ENCODE peak calls at places on chromosomes 4 and X, in seven cellular contexts. One of them, this sample, is unnamed.

GRCh38 chr4:115294717-115295116 is 181.3 kb upstream of the NDST4 start:
- DNase-seq in BJ: no peak
- DNase-seq in HepG2: no peak
- DNase-seq in GM06990: no peak
- DNase-seq in NB4: no peak
- DNase-seq in A673: no peak
- DNase-seq in K562: no peak
- DNase-seq in this sample: no peak

GRCh38 chr4:16120720-16121119 is 36.9 kb upstream of the PROM1 start:
- DNase-seq in BJ: no peak
- DNase-seq in HepG2: no peak
- DNase-seq in GM06990: peak
- DNase-seq in NB4: peak
- DNase-seq in A673: no peak
- DNase-seq in K562: no peak
- DNase-seq in this sample: no peak

GRCh38 chr4:162499478-162499877 is 335.7 kb upstream of the FSTL5 start:
- DNase-seq in BJ: no peak
- DNase-seq in HepG2: no peak
- DNase-seq in GM06990: no peak
- DNase-seq in NB4: no peak
- DNase-seq in A673: peak
- DNase-seq in K562: no peak
- DNase-seq in this sample: no peak

GRCh38 chr4:7362341-7362740 is 72.4 kb downstream of the PSAPL1 start:
- DNase-seq in BJ: no peak
- DNase-seq in HepG2: no peak
- DNase-seq in GM06990: no peak
- DNase-seq in NB4: no peak
- DNase-seq in A673: no peak
- DNase-seq in K562: no peak
- DNase-seq in this sample: no peak

GRCh38 chr4:132123870-132124623 is 1025.0 kb upstream of the PCDH10 start:
- DNase-seq in BJ: no peak
- DNase-seq in HepG2: no peak
- DNase-seq in GM06990: no peak
- DNase-seq in NB4: no peak
- DNase-seq in A673: no peak
- DNase-seq in K562: peak
- DNase-seq in this sample: peak

GRCh38 chr4:169583563-169583962 is 28.8 kb downstream of the NEK1 start:
- DNase-seq in BJ: peak
- DNase-seq in HepG2: no peak
- DNase-seq in GM06990: no peak
- DNase-seq in NB4: no peak
- DNase-seq in A673: no peak
- DNase-seq in K562: no peak
- DNase-seq in this sample: no peak

GRCh38 chrX:122591546-122591945 is 592.5 kb upstream of the GRIA3 start:
- DNase-seq in BJ: no peak
- DNase-seq in HepG2: no peak
- DNase-seq in GM06990: no peak
- DNase-seq in NB4: no peak
- DNase-seq in A673: no peak
- DNase-seq in K562: no peak
- DNase-seq in this sample: no peak

GRCh38 chrX:108361316-108361715 is 76.9 kb downstream of the COL4A6 start:
- DNase-seq in BJ: no peak
- DNase-seq in HepG2: no peak
- DNase-seq in GM06990: no peak
- DNase-seq in NB4: no peak
- DNase-seq in A673: no peak
- DNase-seq in K562: no peak
- DNase-seq in this sample: no peak

GRCh38 chr4:48954314-48954713 is 31.8 kb upstream of the CWH43 start:
- DNase-seq in BJ: no peak
- DNase-seq in HepG2: no peak
- DNase-seq in GM06990: no peak
- DNase-seq in NB4: no peak
- DNase-seq in A673: no peak
- DNase-seq in K562: no peak
- DNase-seq in this sample: no peak

GRCh38 chr4:143358923-143359694 is 22.4 kb downstream of the GAB1 start:
- DNase-seq in BJ: peak
- DNase-seq in HepG2: no peak
- DNase-seq in GM06990: no peak
- DNase-seq in NB4: peak
- DNase-seq in A673: peak
- DNase-seq in K562: peak
- DNase-seq in this sample: peak

GRCh38 chr4:61838072-61838471 is 637.9 kb downstream of the ADGRL3 start:
- DNase-seq in BJ: no peak
- DNase-seq in HepG2: no peak
- DNase-seq in GM06990: no peak
- DNase-seq in NB4: no peak
- DNase-seq in A673: no peak
- DNase-seq in K562: no peak
- DNase-seq in this sample: no peak

GRCh38 chrX:30865612-30866011 is 23.4 kb downstream of the TAB3 start:
- DNase-seq in BJ: no peak
- DNase-seq in HepG2: peak
- DNase-seq in GM06990: no peak
- DNase-seq in NB4: no peak
- DNase-seq in A673: no peak
- DNase-seq in K562: no peak
- DNase-seq in this sample: no peak

GRCh38 chr4:153758136-153758535 is 1.7 kb downstream of the RNF175 start:
- DNase-seq in BJ: no peak
- DNase-seq in HepG2: no peak
- DNase-seq in GM06990: no peak
- DNase-seq in NB4: no peak
- DNase-seq in A673: no peak
- DNase-seq in K562: no peak
- DNase-seq in this sample: no peak

GRCh38 chr4:74262522-74262921 is 45.7 kb upstream of the EPGN start:
- DNase-seq in BJ: no peak
- DNase-seq in HepG2: no peak
- DNase-seq in GM06990: no peak
- DNase-seq in NB4: no peak
- DNase-seq in A673: no peak
- DNase-seq in K562: no peak
- DNase-seq in this sample: peak

GRCh38 chrX:119690921-119691716 is 1.8 kb downstream of the SEPTIN6 start:
- DNase-seq in BJ: no peak
- DNase-seq in HepG2: no peak
- DNase-seq in GM06990: no peak
- DNase-seq in NB4: peak
- DNase-seq in A673: peak
- DNase-seq in K562: peak
- DNase-seq in this sample: no peak

GRCh38 chrX:2710496-2710895 is 19.4 kb downstream of the CD99 start:
- DNase-seq in BJ: no peak
- DNase-seq in HepG2: no peak
- DNase-seq in GM06990: no peak
- DNase-seq in NB4: no peak
- DNase-seq in A673: peak
- DNase-seq in K562: no peak
- DNase-seq in this sample: no peak

GRCh38 chrX:137852502-137852901 is 286.6 kb downstream of the ZIC3 start:
- DNase-seq in BJ: no peak
- DNase-seq in HepG2: no peak
- DNase-seq in GM06990: no peak
- DNase-seq in NB4: no peak
- DNase-seq in A673: no peak
- DNase-seq in K562: no peak
- DNase-seq in this sample: no peak

GRCh38 chr4:62193726-62194125 is 993.6 kb downstream of the ADGRL3 start:
- DNase-seq in BJ: no peak
- DNase-seq in HepG2: no peak
- DNase-seq in GM06990: no peak
- DNase-seq in NB4: no peak
- DNase-seq in A673: no peak
- DNase-seq in K562: no peak
- DNase-seq in this sample: no peak

GRCh38 chr4:128123036-128123435 is 61.9 kb downstream of the LARP1B start:
- DNase-seq in BJ: no peak
- DNase-seq in HepG2: no peak
- DNase-seq in GM06990: no peak
- DNase-seq in NB4: no peak
- DNase-seq in A673: no peak
- DNase-seq in K562: no peak
- DNase-seq in this sample: no peak

GRCh38 chr4:146256328-146256727 is 42.0 kb downstream of the REELD1 start:
- DNase-seq in BJ: no peak
- DNase-seq in HepG2: no peak
- DNase-seq in GM06990: no peak
- DNase-seq in NB4: no peak
- DNase-seq in A673: peak
- DNase-seq in K562: no peak
- DNase-seq in this sample: no peak

GRCh38 chrX:129748265-129748664 is 9.5 kb downstream of the XPNPEP2 start:
- DNase-seq in BJ: peak
- DNase-seq in HepG2: no peak
- DNase-seq in GM06990: no peak
- DNase-seq in NB4: no peak
- DNase-seq in A673: no peak
- DNase-seq in K562: no peak
- DNase-seq in this sample: no peak

GRCh38 chr4:71634364-71634763 is 149.5 kb downstream of the GC start:
- DNase-seq in BJ: no peak
- DNase-seq in HepG2: no peak
- DNase-seq in GM06990: no peak
- DNase-seq in NB4: no peak
- DNase-seq in A673: no peak
- DNase-seq in K562: peak
- DNase-seq in this sample: no peak

GRCh38 chrX:68658530-68658929 is 11.1 kb downstream of the STARD8 start:
- DNase-seq in BJ: no peak
- DNase-seq in HepG2: no peak
- DNase-seq in GM06990: no peak
- DNase-seq in NB4: no peak
- DNase-seq in A673: no peak
- DNase-seq in K562: no peak
- DNase-seq in this sample: no peak

GRCh38 chr4:158818595-158818994 is 49.8 kb downstream of the FNIP2 start:
- DNase-seq in BJ: no peak
- DNase-seq in HepG2: no peak
- DNase-seq in GM06990: no peak
- DNase-seq in NB4: no peak
- DNase-seq in A673: no peak
- DNase-seq in K562: no peak
- DNase-seq in this sample: no peak

GRCh38 chr4:144969793-144970192 is 128.2 kb downstream of the ANAPC10 start:
- DNase-seq in BJ: no peak
- DNase-seq in HepG2: no peak
- DNase-seq in GM06990: no peak
- DNase-seq in NB4: no peak
- DNase-seq in A673: no peak
- DNase-seq in K562: no peak
- DNase-seq in this sample: no peak

GRCh38 chr4:82753238-82753637 is 45.4 kb downstream of the SCD5 start:
- DNase-seq in BJ: no peak
- DNase-seq in HepG2: no peak
- DNase-seq in GM06990: no peak
- DNase-seq in NB4: no peak
- DNase-seq in A673: no peak
- DNase-seq in K562: no peak
- DNase-seq in this sample: no peak

GRCh38 chrX:52261125-52261462 is 76.4 kb downstream of the MAGED4 start:
- DNase-seq in BJ: no peak
- DNase-seq in HepG2: no peak
- DNase-seq in GM06990: no peak
- DNase-seq in NB4: no peak
- DNase-seq in A673: no peak
- DNase-seq in K562: no peak
- DNase-seq in this sample: no peak
- H3K4me3 ChIP-seq in BJ: no peak
- H3K4me3 ChIP-seq in HepG2: no peak
- H3K4me3 ChIP-seq in GM06990: peak
- H3K4me3 ChIP-seq in NB4: peak
- H3K4me3 ChIP-seq in A673: peak
- H3K4me3 ChIP-seq in K562: peak
- H3K4me3 ChIP-seq in this sample: peak

GRCh38 chrX:152641996-152642395 is 4.3 kb downstream of the GABRQ start:
- DNase-seq in BJ: no peak
- DNase-seq in HepG2: no peak
- DNase-seq in GM06990: no peak
- DNase-seq in NB4: peak
- DNase-seq in A673: peak
- DNase-seq in K562: peak
- DNase-seq in this sample: no peak
- TF ChIP-seq CTCF in BJ: no peak
- TF ChIP-seq CTCF in HepG2: peak
- TF ChIP-seq CTCF in GM06990: peak
- TF ChIP-seq CTCF in NB4: no peak
- TF ChIP-seq CTCF in A673: peak
- TF ChIP-seq CTCF in K562: peak
- TF ChIP-seq CTCF in this sample: peak

DNA sequence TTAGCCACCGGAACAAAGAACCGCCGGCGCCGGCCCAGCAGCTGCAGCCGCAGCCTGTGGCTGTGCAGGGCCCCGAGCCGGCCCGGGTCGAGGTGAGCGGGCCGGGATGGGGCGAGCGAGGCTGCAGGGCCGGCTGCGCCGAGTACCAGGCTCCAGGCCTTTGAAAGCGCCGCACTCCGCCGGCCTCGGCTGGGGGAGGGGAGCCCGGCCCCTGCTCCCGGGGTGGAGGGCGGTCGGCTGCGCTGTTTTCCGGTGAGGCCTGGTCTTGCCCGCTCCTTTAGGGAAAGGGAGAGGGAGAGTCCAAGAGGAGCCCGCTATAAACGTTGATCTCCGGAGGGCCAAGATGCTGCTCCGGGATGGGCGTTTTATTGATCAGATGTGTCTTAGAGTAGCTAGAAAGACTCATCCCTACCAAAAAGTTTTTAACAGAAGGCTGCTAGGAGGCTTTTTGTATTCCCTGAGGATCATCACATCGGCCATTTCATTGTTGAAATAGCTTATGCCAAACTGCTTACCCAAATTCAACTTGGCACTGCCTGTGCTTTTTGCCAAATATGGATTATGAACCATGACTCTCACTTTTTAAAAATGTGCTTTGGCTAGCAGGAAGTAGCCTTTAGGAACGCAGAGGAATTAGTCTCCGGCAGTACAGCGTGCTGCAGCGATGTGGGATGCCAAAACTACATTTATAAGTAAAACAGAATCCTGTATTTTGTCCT is 707 bp downstream of the TMEM165 start:
- DNase-seq in BJ: no peak
- DNase-seq in HepG2: peak
- DNase-seq in GM06990: peak
- DNase-seq in NB4: peak
- DNase-seq in A673: peak
- DNase-seq in K562: peak
- DNase-seq in this sample: no peak
- H3K4me3 ChIP-seq in BJ: peak
- H3K4me3 ChIP-seq in HepG2: peak
- H3K4me3 ChIP-seq in GM06990: peak
- H3K4me3 ChIP-seq in NB4: peak
- H3K4me3 ChIP-seq in A673: peak
- H3K4me3 ChIP-seq in K562: peak
- H3K4me3 ChIP-seq in this sample: peak

GRCh38 chrX:46979340-46979739 is 67.1 kb downstream of the JADE3 start:
- DNase-seq in BJ: no peak
- DNase-seq in HepG2: no peak
- DNase-seq in GM06990: no peak
- DNase-seq in NB4: no peak
- DNase-seq in A673: peak
- DNase-seq in K562: no peak
- DNase-seq in this sample: no peak

GRCh38 chrX:46978341-46979291 is 66.4 kb downstream of the JADE3 start:
- DNase-seq in BJ: no peak
- DNase-seq in HepG2: peak
- DNase-seq in GM06990: peak
- DNase-seq in NB4: peak
- DNase-seq in A673: peak
- DNase-seq in K562: peak
- DNase-seq in this sample: peak
- TF ChIP-seq CTCF in BJ: peak
- TF ChIP-seq CTCF in HepG2: peak
- TF ChIP-seq CTCF in GM06990: peak
- TF ChIP-seq CTCF in NB4: peak
- TF ChIP-seq CTCF in A673: peak
- TF ChIP-seq CTCF in K562: peak
- TF ChIP-seq CTCF in this sample: peak